ENCODE peak calls at places on chromosomes 12 and 14, in six cellular contexts. H is activated CD4-positive, CD25-positive, alpha-beta regulatory T cell; Y is CD4-positive, alpha-beta memory T cell; M is non-pigmented ciliary epithelial cell; T is cortex of kidney; W is iris pigment epithelial cell. C is an unnamed sample.

GRCh38 chr12:132560421-132560830 is 50.0 kb downstream of the LRCOL1 start:
- DNase-seq in W (no peak), Y (peak), T (no peak), H (no peak), M (no peak), C (no peak)

GRCh38 chr12:75591628-75592027 is 80.2 kb upstream of the KRR1 start:
- DNase-seq in T (no peak), Y (no peak), W (peak), H (no peak), M (no peak), C (no peak)

GRCh38 chr12:67096533-67097318 is 172.4 kb upstream of the CAND1 start:
- DNase-seq in T (no peak), W (peak), H (no peak), Y (no peak), M (no peak), C (no peak)

GRCh38 chr12:66154776-66155175 is 15.0 kb downstream of the TMBIM4 start:
- DNase-seq in M (no peak), Y (no peak), T (no peak), W (peak), H (no peak), C (peak)

GRCh38 chr14:93525691-93526451 is 95.1 kb downstream of the UNC79 start:
- DNase-seq in W (peak), Y (no peak), M (no peak), T (no peak), H (no peak), C (no peak)

GRCh38 chr12:57522887-57523705 is 472 bp downstream of the MBD6 start:
- DNase-seq in Y (no peak), W (peak), M (no peak), T (no peak), H (no peak), C (no peak)

GRCh38 chr12:57460457-57461325 is 1.1 kb downstream of the GLI1 start:
- DNase-seq in T (no peak), M (no peak), H (no peak), Y (no peak), W (no peak), C (no peak)

GRCh38 chr12:122865268-122866231 is 30.3 kb downstream of the HIP1R start:
- DNase-seq in T (no peak), Y (no peak), M (no peak), H (no peak), W (peak), C (no peak)

GRCh38 chr12:27499377-27499776 is 24.6 kb upstream of the PPFIBP1 start:
- DNase-seq in H (no peak), T (no peak), W (no peak), M (no peak), Y (no peak), C (no peak)

GRCh38 chr12:542290-543113 is 82.8 kb downstream of the B4GALNT3 start:
- DNase-seq in W (no peak), M (no peak), H (no peak), Y (no peak), T (no peak), C (no peak)

GRCh38 chr12:85504164-85504563 is 224.1 kb downstream of the ALX1 start:
- DNase-seq in M (no peak), H (no peak), W (no peak), Y (no peak), T (no peak), C (no peak)

GRCh38 chr12:33472299-33472698 is 32.7 kb upstream of the SYT10 start:
- DNase-seq in W (no peak), Y (no peak), M (no peak), T (no peak), H (no peak), C (no peak)

GRCh38 chr12:110444455-110444854 is 5.7 kb downstream of the ARPC3 start:
- DNase-seq in Y (no peak), M (no peak), H (no peak), W (no peak), T (no peak), C (no peak)

GRCh38 chr14:56992332-56992820 is 182.1 kb upstream of the OTX2 start:
- DNase-seq in H (no peak), W (no peak), M (no peak), Y (no peak), T (no peak), C (no peak)

GRCh38 chr14:65168840-65169239 is 66.5 kb upstream of the MAX start:
- DNase-seq in Y (no peak), T (no peak), H (no peak), W (peak), M (no peak), C (peak)

C was measured in HCEC 1CT.